ENCODE peak calls at places on chromosomes 11 and 22, in six cellular contexts. F is SK-N-SH, A is GM12878, M is H1, H is HepG2, X is K562. E is an unnamed sample.

GRCh38 chr11:118924591-118925585 is 838 bp downstream of the BCL9L start:
- DNase-seq in F (peak), H (no peak), M (peak), X (peak), A (no peak), E (no peak)

GRCh38 chr11:17008099-17008498 is 6.1 kb downstream of the PLEKHA7 start:
- DNase-seq in F (no peak), H (no peak), M (no peak), A (no peak), X (no peak), E (no peak)

GRCh38 chr22:42490244-42490832 is 29.3 kb downstream of the RRP7A start:
- DNase-seq in A (no peak), X (no peak), H (peak), M (no peak), F (no peak), E (no peak)

GRCh38 chr11:15289718-15290117 is 175.0 kb downstream of the INSC start:
- DNase-seq in A (no peak), H (no peak), F (peak), X (no peak), M (no peak), E (no peak)

GRCh38 chr22:26334232-26334631 is 94.8 kb upstream of the ASPHD2 start:
- DNase-seq in X (no peak), F (no peak), H (no peak), M (no peak), A (no peak), E (no peak)

GRCh38 chr11:47233989-47234668 is 14.5 kb downstream of the ACP2 start:
- DNase-seq in H (peak), A (no peak), X (peak), M (no peak), F (peak), E (peak)

GRCh38 chr22:50105529-50106100 is 15.8 kb downstream of the MOV10L1 start:
- DNase-seq in X (no peak), H (no peak), F (no peak), A (peak), M (no peak), E (no peak)

GRCh38 chr22:35739642-35740041 is 22.0 kb downstream of the APOL5 start:
- DNase-seq in A (no peak), H (peak), F (no peak), M (no peak), X (no peak), E (no peak)

GRCh38 chr11:96103102-96103501 is 179.2 kb upstream of the MTMR2 start:
- DNase-seq in M (no peak), X (peak), A (no peak), F (no peak), H (no peak), E (no peak)

GRCh38 chr11:69101100-69101791 is 52.5 kb downstream of the TPCN2 start:
- DNase-seq in H (peak), M (peak), F (peak), A (peak), X (peak), E (peak)

GRCh38 chr11:27183672-27184457 is 143.2 kb downstream of the BBOX1 start:
- DNase-seq in X (peak), F (peak), A (peak), H (peak), M (no peak), E (peak)

GRCh38 chr11:32391965-32392553 is 43.3 kb downstream of the WT1 start:
- DNase-seq in X (no peak), M (no peak), A (no peak), H (no peak), F (no peak), E (no peak)

GRCh38 chr11:12430912-12431311 is 53.5 kb downstream of the PARVA start:
- DNase-seq in H (peak), A (no peak), F (no peak), X (no peak), M (no peak), E (peak)
- TF ChIP-seq CHD2 in H (no peak), A (no peak), F (no peak), X (no peak), M (no peak), E (no peak)

DNA sequence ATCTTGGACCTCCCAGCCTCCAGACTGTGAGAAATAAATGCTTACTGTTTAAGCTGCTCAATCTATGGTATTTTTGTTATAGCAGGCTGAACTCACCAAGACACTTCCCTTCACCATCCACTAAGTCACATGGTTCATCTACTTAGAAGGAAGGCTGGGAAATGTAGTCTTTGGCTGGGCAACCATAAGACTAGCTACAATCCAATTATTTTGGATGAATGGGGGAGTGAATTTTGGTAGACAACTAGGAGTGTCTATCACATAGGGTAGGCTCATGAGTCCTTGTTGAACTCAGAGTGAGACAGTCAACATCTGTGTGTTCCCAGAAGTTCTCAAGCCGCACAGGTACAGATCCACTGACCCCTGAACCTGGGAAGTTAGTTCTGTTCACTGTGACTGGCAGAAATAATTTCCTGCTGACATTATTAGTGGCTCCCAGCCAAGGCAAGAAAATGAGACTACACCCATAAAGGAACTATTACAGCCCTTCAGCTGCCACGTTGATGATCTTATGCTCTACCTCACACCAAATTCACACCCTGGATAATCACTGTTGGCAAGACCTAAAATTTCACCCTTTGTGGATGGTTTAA is 3.1 kb upstream of the SLC35C1 start:
- DNase-seq in H (no peak), F (no peak), A (no peak), M (peak), X (no peak), E (no peak)
- TF ChIP-seq CHD2 in H (no peak), F (no peak), A (no peak), M (no peak), X (no peak), E (no peak)

DNA sequence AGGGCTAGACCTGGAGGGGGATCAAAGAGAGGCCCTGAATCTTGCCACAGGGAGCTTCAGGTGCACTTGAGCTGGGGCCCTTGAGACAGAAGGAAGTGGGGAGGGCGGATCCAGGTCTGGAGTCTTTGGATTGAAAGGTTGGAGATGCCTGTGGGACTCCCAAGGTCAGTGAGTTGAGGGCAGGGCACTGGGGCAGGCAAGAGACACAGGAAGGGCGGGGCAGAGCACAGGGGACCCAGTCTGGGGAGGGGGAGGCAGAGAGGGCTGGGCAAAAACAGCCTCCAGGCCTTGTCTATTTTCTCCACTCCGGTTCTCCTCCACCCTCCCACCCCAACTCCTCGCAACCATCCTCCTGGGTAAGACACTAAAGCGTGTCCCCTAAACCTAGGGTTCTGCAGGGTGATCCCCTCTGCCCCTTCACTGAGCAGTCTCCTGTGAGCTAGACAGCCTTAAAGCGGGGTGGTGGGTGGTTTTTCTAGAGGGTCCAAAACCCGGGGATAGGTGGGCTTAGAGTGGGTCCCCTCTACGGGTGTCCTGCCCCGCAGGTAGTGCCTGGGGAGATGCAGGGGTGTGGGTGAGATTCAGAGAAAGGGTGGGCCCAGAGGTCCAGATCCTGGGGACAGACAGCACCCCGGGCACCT is 38.6 kb upstream of the CELSR1 start:
- DNase-seq in X (no peak), H (no peak), M (no peak), A (no peak), F (no peak), E (peak)
- TF ChIP-seq CHD2 in X (no peak), H (no peak), M (no peak), A (no peak), F (no peak), E (no peak)

DNA sequence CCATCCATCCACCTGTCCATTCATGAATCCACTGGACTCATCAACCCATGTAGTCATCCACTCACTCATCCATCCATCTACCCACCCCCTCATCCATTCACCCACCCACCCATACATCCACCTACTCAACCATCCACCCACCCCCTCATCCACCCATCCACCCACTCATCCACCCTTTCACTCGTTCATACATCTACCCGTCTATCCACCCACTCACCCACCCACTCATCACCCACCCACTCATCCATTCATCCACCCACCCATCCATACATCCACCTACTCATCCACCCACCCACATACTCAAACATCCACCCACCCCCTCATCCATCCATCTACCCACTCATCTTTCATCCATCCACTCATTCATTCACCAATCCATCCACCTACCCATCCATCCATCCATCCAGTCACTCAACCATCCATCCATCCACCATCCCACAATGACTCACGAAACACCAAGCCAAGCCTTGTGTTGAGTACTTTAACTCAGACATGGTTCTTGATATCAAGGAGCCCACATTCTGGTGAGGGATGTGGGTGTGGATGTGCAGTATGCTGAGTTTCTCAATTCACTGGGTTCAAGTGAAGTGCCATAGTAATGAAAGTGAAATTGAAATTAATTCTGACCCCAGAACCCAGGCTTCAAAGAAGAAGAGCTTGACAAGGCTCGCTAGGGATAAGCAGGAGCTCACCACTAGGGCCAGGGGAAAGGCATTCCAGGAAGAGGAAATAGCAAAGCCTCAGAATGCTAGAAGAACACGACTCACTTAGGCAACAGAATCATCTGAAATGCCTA is 37.5 kb downstream of the RTL6 start:
- DNase-seq in X (no peak), H (no peak), F (no peak), M (no peak), A (no peak), E (no peak)
- TF ChIP-seq CHD2 in X (no peak), H (no peak), F (no peak), M (no peak), A (no peak), E (no peak)

DNA sequence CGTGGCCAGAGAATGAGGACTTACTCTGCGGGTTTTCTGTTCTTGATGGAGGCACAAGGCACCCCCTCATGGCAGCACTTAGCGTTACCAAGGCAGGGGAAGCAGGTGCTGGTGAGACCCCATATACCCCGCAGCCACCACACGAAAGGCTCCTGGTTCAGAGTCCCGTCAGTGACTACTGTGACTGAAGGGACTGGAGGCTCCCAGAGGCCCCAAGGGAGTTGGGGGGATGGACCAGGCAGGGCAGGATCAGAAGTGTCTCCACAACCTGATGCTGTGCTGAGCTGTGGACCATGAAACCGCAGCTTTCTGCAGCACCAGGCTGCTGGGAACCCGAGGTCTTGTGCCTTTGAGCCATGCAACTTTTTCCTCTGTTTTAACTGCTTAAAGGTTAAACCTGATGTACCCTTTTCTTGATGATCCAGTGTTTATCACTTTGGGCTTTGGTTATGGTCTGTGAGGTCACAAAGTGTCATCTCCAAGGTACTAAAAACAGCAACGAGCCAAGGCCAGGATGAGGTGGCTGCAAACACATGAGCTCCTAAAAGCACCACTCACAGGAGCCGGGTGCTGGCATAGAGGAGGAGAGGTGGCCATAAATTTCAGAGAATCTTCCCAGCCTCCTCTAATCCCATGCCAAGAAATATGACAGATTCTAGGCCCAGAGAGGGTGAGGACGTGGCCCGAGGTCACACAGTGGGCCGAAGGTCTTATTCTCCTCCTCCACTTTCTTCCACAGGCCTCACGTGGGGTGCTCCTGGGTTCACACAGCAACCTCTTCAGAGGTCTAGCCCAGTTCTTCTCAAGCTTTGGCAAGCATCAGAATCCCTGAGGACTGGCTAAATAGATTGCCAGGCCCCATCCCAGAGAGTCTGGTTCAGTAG is 4.2 kb upstream of the LRRC32 start:
- DNase-seq in X (no peak), A (peak), H (no peak), M (no peak), F (no peak), E (no peak)
- TF ChIP-seq CHD2 in X (no peak), A (peak), H (no peak), M (no peak), F (no peak), E (no peak)

E was measured in A549.